ENCODE peak calls at places on chromosomes 16 and 17, in five cellular contexts. N is fibroblast of lung, G is uterus, I is tibial nerve, V is thoracic aorta. U is an unnamed sample. For H3K4me1, the result is how much of the 10 kb centered on the place peaks cover.

GRCh38 chr16:6967796-6968195 is 364.8 kb upstream of the RBFOX1 start:
- DNase-seq in N (no peak), G (no peak), I (no peak), V (no peak), U (no peak)

GRCh38 chr17:42179911-42180410 is 981 bp downstream of the KCNH4 start:
- DNase-seq in N (peak), G (no peak), I (no peak), V (no peak), U (no peak)

GRCh38 chr17:12256380-12256995 is 235.8 kb downstream of the MAP2K4 start:
- DNase-seq in N (peak), G (peak), I (peak), V (no peak), U (no peak)

GRCh38 chr17:68709995-68710780 is 109.0 kb upstream of the FAM20A start:
- DNase-seq in N (peak), G (peak), I (no peak), V (no peak), U (no peak)

GRCh38 chr16:89905511-89906140 is 13.0 kb upstream of the MC1R start:
- DNase-seq in N (no peak), G (no peak), I (no peak), V (no peak), U (no peak)

GRCh38 chr17:70804161-70804560 is 634.8 kb downstream of the KCNJ2 start:
- DNase-seq in N (peak), G (no peak), I (no peak), V (no peak), U (no peak)

GRCh38 chr16:7946142-7946541 is 613.5 kb downstream of the RBFOX1 start:
- DNase-seq in N (no peak), G (no peak), I (no peak), V (no peak), U (no peak)

GRCh38 chr17:60079401-60079861 is 710 bp upstream of the HEATR6 start:
- DNase-seq in N (peak), G (no peak), I (no peak), V (no peak), U (no peak)

GRCh38 chr17:46785696-46786095 is 32.8 kb downstream of the WNT3 start:
- DNase-seq in N (no peak), G (no peak), I (no peak), V (no peak), U (no peak)

GRCh38 chr16:51822471-51822870 is 671.4 kb upstream of the SALL1 start:
- DNase-seq in N (no peak), G (no peak), I (no peak), V (no peak), U (no peak)

GRCh38 chr17:29643817-29644160 is 21.1 kb upstream of the CORO6 start:
- DNase-seq in N (no peak), G (no peak), I (no peak), V (no peak), U (no peak)

GRCh38 chr17:45050680-45051059 is 762 bp downstream of the DCAKD start:
- DNase-seq in N (no peak), G (no peak), I (no peak), V (no peak), U (no peak)

GRCh38 chr17:13599808-13600398 is 1.8 kb downstream of the HS3ST3A1 start:
- DNase-seq in N (peak), G (no peak), I (no peak), V (no peak), U (no peak)

GRCh38 chr16:49054606-49055005 is 227.0 kb downstream of the CBLN1 start:
- DNase-seq in N (no peak), G (no peak), I (no peak), V (no peak), U (no peak)

GRCh38 chr17:68458260-68459029 is 1.1 kb upstream of the WIPI1 start:
- DNase-seq in N (no peak), G (no peak), I (no peak), V (no peak), U (no peak)

GRCh38 chr17:7132511-7133094 is 18.0 kb upstream of the ASGR2 start:
- DNase-seq in N (no peak), G (no peak), I (no peak), V (no peak), U (no peak)

GRCh38 chr16:10957771-10958486 is 13.6 kb downstream of the CLEC16A start:
- DNase-seq in N (peak), G (no peak), I (no peak), V (no peak), U (no peak)

GRCh38 chr17:66661411-66661843 is 173.5 kb upstream of the CACNG5 start:
- DNase-seq in N (peak), G (no peak), I (no peak), V (no peak), U (no peak)

GRCh38 chr16:71426069-71426879 is 15.6 kb downstream of the TLE7 start:
- DNase-seq in N (peak), G (peak), I (peak), V (no peak), U (no peak)

GRCh38 chr17:34725008-34725407 is 145.6 kb downstream of the TMEM132E start:
- DNase-seq in N (no peak), G (no peak), I (no peak), V (no peak), U (no peak)

GRCh38 chr17:57939797-57940196 is 15.4 kb downstream of the CUEDC1 start:
- DNase-seq in N (no peak), G (no peak), I (no peak), V (no peak), U (no peak)

GRCh38 chr16:66130296-66130910 is 236.1 kb upstream of the CDH5 start:
- DNase-seq in N (peak), G (no peak), I (no peak), V (no peak), U (no peak)

GRCh38 chr16:25148568-25149215 is 37.1 kb downstream of the LCMT1 start:
- DNase-seq in N (no peak), G (no peak), I (no peak), V (no peak), U (no peak)

GRCh38 chr16:75340715-75341500 is 89.5 kb upstream of the BCAR1 start:
- DNase-seq in N (no peak), G (no peak), I (no peak), V (no peak), U (no peak)

GRCh38 chr16:89687092-89687940 is 827 bp downstream of the CDK10 start:
- DNase-seq in N (peak), G (no peak), I (no peak), V (no peak), U (no peak)

GRCh38 chr17:3603119-3603869 is 5.9 kb downstream of the TRPV1 start:
- DNase-seq in N (peak), G (no peak), I (no peak), V (no peak), U (no peak)

GRCh38 chr16:9500872-9501271 is 409.4 kb downstream of the HAPSTR1 start:
- DNase-seq in N (no peak), G (no peak), I (no peak), V (no peak), U (no peak)

GRCh38 chr17:40526668-40527067 is 25.2 kb upstream of the TNS4 start:
- DNase-seq in N (peak), G (peak), I (no peak), V (no peak), U (no peak)

GRCh38 chr17:5705081-5705875 is 121.0 kb upstream of the NLRP1 start:
- DNase-seq in N (peak), G (no peak), I (no peak), V (no peak), U (no peak)

GRCh38 chr17:39014044-39014794 is 47.0 kb upstream of the FBXO47 start:
- DNase-seq in N (peak), G (no peak), I (no peak), V (no peak), U (no peak)

GRCh38 chr16:26195225-26195624 is 503.5 kb downstream of the HS3ST4 start:
- DNase-seq in N (no peak), G (no peak), I (no peak), V (no peak), U (no peak)

GRCh38 chr16:14529010-14529669 is 100.9 kb downstream of the PARN start:
- DNase-seq in N (peak), G (peak), I (peak), V (peak), U (peak)

GRCh38 chr17:77579131-77579530 is 379.4 kb upstream of the TNRC6C start:
- DNase-seq in N (no peak), G (no peak), I (no peak), V (no peak), U (no peak)

GRCh38 chr17:38550661-38551060 is 55.1 kb downstream of the SRCIN1 start:
- DNase-seq in N (peak), G (no peak), I (no peak), V (peak), U (peak)

GRCh38 chr16:82755570-82756282 is 129.0 kb downstream of the CDH13 start:
- DNase-seq in N (peak), G (no peak), I (no peak), V (no peak), U (no peak)

GRCh38 chr17:6695051-6695450 is 18.1 kb downstream of the SLC13A5 start:
- DNase-seq in N (no peak), G (no peak), I (no peak), V (no peak), U (no peak)

GRCh38 chr17:45574376-45574775 is 83.9 kb upstream of the PLEKHM1 start:
- DNase-seq in N (peak), G (no peak), I (no peak), V (no peak), U (no peak)

GRCh38 chr16:23152386-23153178 is 3.3 kb upstream of the USP31 start:
- DNase-seq in N (no peak), G (no peak), I (no peak), V (no peak), U (no peak)

GRCh38 chr17:27497696-27498095 is 41.4 kb downstream of the KSR1 start:
- DNase-seq in N (no peak), G (no peak), I (no peak), V (no peak), U (no peak)

DNA sequence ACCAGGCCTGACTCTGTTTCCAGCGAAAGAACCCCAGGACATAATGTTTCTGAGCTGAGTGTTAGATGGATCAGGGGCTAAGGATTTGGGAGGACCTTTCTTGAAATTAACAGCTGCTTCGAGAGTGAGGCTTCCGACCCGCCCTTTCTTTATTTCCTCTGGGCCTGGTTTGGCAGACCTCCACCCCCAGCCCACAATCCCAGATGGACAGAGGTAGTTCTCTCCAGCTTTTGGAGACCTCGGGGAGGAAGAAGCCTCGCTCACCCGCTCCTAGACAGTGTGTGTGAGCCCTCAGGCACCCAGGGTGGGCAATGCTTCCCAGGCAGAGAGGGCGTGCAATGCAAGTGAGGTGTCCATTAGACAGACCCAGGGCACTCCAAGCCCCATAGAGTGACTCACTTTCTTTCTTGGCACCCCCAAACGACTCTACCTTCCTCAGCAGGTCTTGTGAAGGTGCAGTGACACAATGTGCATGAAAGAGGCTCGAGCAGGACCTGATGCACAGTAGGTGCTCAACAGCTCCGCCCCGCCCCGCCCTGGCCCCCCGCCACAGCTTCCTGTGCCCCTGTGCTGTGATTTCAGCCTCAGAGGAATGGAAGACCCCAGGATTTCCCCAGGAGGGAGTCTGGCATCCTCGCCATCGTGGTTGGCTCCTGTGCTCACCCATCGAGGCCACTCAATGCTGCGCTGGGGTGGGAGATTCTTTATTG is 50.7 kb upstream of the TOB1 start:
- DNase-seq in N (no peak), G (no peak), I (no peak), V (no peak), U (no peak)
- H3K4me1 ChIP-seq in N (under half), G (under half), I (under half), V (under half), U (under half)

GRCh38 chr17:56678249-56679144 is 85.0 kb downstream of the NOG start:
- DNase-seq in N (no peak), G (no peak), I (no peak), V (no peak), U (no peak)

GRCh38 chr17:56676807-56677206 is 83.3 kb downstream of the NOG start:
- DNase-seq in N (no peak), G (no peak), I (no peak), V (no peak), U (no peak)

GRCh38 chr17:56679767-56680422 is 86.4 kb downstream of the NOG start:
- DNase-seq in N (no peak), G (no peak), I (no peak), V (no peak), U (no peak)

GRCh38 chr17:56680676-56681075 is 87.2 kb downstream of the NOG start:
- DNase-seq in N (no peak), G (no peak), I (no peak), V (no peak), U (no peak)

DNA sequence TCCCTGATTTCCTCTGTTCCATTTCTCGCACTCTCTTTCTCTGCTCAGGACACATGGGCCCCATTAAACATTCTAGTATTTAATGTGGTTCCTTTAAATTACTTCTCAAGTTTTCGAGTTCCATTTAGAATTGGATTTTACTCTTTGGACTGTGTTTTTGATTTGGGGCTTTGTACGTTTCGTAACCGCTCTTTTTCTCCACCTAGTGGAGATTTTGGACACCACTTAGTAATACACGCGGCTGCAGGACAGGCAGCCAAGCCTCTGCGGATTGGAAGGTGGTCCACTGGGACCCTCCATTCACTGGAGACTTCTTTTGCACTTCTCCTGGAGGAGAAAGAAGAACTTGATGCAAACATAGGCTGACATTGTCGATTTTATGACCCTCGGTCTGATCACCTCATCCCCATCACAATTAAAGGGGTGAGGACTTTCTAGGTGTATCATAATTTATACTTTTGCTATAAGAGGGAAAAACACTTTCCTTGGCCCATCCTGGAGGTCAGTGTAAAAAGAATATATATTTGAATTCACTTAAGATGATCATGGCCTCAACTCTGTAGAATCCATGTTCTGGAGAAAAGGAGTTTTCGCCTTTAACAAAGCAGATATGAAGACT is 85.8 kb downstream of the NOG start:
- DNase-seq in N (peak), G (no peak), I (peak), V (no peak), U (no peak)
- TF ChIP-seq CTCF in N (peak), G (peak), I (peak), V (peak), U (no peak)

GRCh38 chr16:19210175-19210924 is 42.3 kb downstream of the SYT17 start:
- DNase-seq in N (peak), G (no peak), I (no peak), V (no peak), U (no peak)
- H3K27ac ChIP-seq in N (no peak), G (no peak), I (peak), V (no peak), U (no peak)

GRCh38 chr16:85205747-85206471 is 93.6 kb upstream of the CIBAR2 start:
- DNase-seq in N (peak), G (peak), I (peak), V (no peak), U (no peak)
- H3K4me1 ChIP-seq in N (under half), G (under half), I (half or more), V (half or more), U (under half)

GRCh38 chr17:47837401-47838039 is 3.6 kb downstream of the SCRN2 start:
- DNase-seq in N (peak), G (no peak), I (no peak), V (no peak), U (no peak)
- TF ChIP-seq CTCF in N (no peak), G (no peak), I (no peak), V (no peak), U (no peak)

DNA sequence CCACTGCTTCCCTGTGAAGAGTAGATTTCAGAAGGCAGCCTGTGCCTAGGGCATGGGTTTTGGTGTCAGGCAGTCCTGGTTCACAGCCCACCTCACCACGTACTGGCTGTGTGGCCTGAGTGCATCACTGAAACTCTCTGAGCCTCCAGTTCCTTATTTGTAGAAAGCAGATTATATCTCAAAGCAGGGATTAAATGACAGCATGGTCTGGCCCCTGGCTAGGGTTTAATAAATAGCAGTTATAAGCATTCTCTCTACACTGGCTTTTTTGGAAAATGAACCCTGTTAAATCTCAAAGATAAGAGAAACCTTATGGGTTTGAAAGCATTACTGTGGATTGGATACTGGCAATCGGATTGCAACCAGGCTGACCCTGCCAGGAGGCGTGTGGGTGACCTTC is 2.9 kb upstream of the MT1M start:
- DNase-seq in N (no peak), G (no peak), I (no peak), V (no peak), U (no peak)
- H3K27ac ChIP-seq in N (no peak), G (no peak), I (peak), V (no peak), U (peak)

DNA sequence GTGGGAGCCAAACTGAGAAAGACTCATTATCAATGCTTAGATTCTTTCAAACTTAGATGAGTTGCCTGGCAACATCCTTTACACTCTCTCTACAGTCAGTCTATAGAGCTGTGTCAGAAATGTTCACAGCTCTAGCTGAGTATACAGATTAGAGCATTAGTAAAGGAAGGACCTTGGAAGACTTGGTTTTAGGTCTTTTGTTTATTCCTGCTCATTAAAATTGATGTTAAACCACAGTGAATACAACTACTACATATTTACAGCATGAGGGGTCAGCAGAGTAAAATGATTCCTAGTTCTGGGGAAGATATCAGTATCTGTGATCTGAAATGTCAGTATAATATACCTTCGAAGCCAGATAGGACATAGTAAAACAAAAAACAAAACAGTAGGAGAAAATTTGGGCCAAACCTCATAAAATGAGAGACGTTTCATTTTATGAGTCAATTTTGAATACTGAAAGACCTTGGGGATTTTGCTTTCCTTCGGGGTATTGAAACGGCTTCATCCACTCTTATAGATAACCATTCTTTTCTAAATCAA is 186.0 kb downstream of the TANC2 start:
- DNase-seq in N (peak), G (no peak), I (no peak), V (no peak), U (no peak)
- H3K4me1 ChIP-seq in N (under half), G (under half), I (under half), V (under half), U (under half)

DNA sequence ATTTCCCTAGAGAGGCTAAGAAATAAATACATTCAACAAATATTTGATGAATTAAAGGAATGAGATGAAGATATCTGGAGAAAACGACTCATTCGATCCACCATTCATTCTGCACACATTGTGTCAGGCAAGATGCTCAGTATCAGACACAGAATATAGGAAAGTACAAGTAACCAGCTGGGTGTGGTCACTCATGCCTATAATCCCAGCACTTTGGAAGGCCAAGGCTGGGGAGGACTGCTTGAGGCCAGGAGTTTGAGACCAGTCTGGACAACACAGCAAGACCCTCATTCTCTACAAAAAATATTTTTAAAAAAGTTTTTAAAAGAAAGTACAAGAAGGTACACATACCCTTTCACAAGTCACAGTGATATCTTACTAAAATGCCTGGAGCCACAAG is 42.3 kb downstream of the CRLF3 start:
- DNase-seq in N (no peak), G (no peak), I (no peak), V (no peak), U (no peak)
- TF ChIP-seq CTCF in N (no peak), G (no peak), I (no peak), V (no peak), U (no peak)

DNA sequence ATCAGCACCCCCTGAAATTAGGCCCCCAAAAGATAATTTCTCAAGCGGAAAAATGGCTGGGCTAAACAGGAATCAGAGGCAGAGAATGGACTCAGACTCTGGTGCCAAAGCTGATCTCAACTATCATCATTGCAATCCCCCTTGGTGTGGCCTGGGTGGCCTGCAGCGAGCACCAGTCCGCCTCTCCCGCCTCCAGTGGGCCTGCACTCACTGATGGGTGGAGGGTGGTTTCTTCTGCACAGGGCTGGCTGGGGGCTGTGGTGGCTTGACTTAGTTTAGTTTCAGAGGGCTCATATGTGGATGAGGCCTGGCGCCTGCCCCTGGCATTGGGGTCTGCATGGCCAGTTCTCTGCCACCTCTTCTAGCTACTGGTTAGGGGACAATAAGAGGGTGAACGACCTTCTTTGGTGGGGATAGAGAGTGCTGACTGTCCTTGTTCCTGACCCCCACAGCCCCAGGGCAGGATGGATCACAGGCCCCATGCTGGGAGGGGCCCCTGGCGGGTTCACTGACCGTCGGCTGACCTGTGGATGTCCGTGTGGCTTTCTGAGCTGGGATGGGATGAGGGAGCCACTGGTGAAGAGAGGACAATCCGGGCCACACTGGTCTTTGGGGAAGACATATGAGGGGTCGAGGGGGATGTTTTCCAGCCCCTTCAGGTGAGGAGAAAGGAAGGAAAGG is 62.7 kb downstream of the SNX20 start:
- DNase-seq in N (no peak), G (no peak), I (no peak), V (no peak), U (no peak)
- H3K27ac ChIP-seq in N (no peak), G (no peak), I (no peak), V (no peak), U (no peak)